ENCODE peak calls at places on chromosomes 12 and 14, in six cellular contexts. L is IMR-90, U is trophoblast cell, N is H1, O is neuronal stem cell, M is mesenchymal stem cell. K is an unnamed sample.

GRCh38 chr14:61569308-61569707 is 126.0 kb upstream of the HIF1A start:
- DNase-seq in L (no peak), U (no peak), N (no peak), O (no peak), M (no peak), K (no peak)

GRCh38 chr12:27493260-27493935 is 30.6 kb upstream of the PPFIBP1 start:
- DNase-seq in L (peak; percentile 2), U (peak; percentile 20), N (no peak), O (no peak), M (peak; percentile 5), K (peak; percentile 57)

GRCh38 chr14:95468416-95469133 is 47.9 kb downstream of the SYNE3 start:
- DNase-seq in L (no peak), U (peak; percentile 92), N (no peak), O (no peak), M (no peak), K (no peak)

GRCh38 chr14:60812987-60813386 is 78.4 kb downstream of the MNAT1 start:
- DNase-seq in L (no peak), U (no peak), N (no peak), O (no peak), M (no peak), K (no peak)

GRCh38 chr14:102278631-102278935 is 26.4 kb downstream of the MOK start:
- DNase-seq in L (no peak), U (no peak), N (no peak), O (no peak), M (no peak), K (no peak)

GRCh38 chr12:106245767-106246166 is 2.1 kb downstream of the CKAP4 start:
- DNase-seq in L (peak; percentile 54), U (peak; percentile 79), N (no peak), O (no peak), M (peak; percentile 77), K (peak; percentile 31)

GRCh38 chr14:105364100-105364708 is 34.1 kb upstream of the TEX22 start:
- DNase-seq in L (peak; percentile 72), U (no peak), N (no peak), O (no peak), M (no peak), K (no peak)

GRCh38 chr12:100986595-100987547 is 192.3 kb downstream of the ANO4 start:
- DNase-seq in L (peak; percentile 63), U (no peak), N (no peak), O (no peak), M (peak; percentile 37), K (peak; percentile 66)

GRCh38 chr12:132812631-132813305 is 15.9 kb downstream of the GOLGA3 start:
- DNase-seq in L (peak; percentile 81), U (no peak), N (no peak), O (no peak), M (peak; percentile 92), K (no peak)

GRCh38 chr14:60510254-60510975 is 1.5 kb downstream of the SIX6 start:
- DNase-seq in L (no peak), U (no peak), N (no peak), O (peak; percentile 8), M (no peak), K (peak; percentile 32)

GRCh38 chr12:100672075-100672592 is 98.7 kb downstream of the GAS2L3 start:
- DNase-seq in L (no peak), U (no peak), N (no peak), O (no peak), M (peak; percentile 16), K (peak; percentile 75)

GRCh38 chr12:89085421-89085820 is 266.9 kb downstream of the DUSP6 start:
- DNase-seq in L (no peak), U (no peak), N (no peak), O (no peak), M (no peak), K (peak; percentile 29)

GRCh38 chr12:88006351-88006750 is 22.9 kb downstream of the C12orf50 start:
- DNase-seq in L (no peak), U (no peak), N (no peak), O (no peak), M (no peak), K (no peak)

GRCh38 chr14:36818794-36819384 is 157.2 kb downstream of the PAX9 start:
- DNase-seq in L (no peak), U (peak; percentile 9), N (no peak), O (peak; percentile 37), M (peak; percentile 10), K (peak; percentile 42)

GRCh38 chr14:104246401-104247335 is 108.3 kb downstream of the KIF26A start:
- DNase-seq in L (no peak), U (no peak), N (no peak), O (no peak), M (no peak), K (no peak)

GRCh38 chr14:68444449-68445168 is 348.3 kb downstream of the ZFP36L1 start:
- DNase-seq in L (peak; percentile 46), U (no peak), N (no peak), O (no peak), M (peak; percentile 33), K (no peak)

GRCh38 chr14:63182967-63183366 is 21.3 kb upstream of the RHOJ start:
- DNase-seq in L (no peak), U (no peak), N (no peak), O (no peak), M (no peak), K (no peak)

GRCh38 chr12:120554658-120555057 is 20.5 kb downstream of the RNF10 start:
- DNase-seq in L (no peak), U (no peak), N (no peak), O (no peak), M (no peak), K (no peak)

GRCh38 chr14:54567634-54568561 is 970 bp downstream of the SAMD4A start:
- DNase-seq in L (no peak), U (peak; percentile 64), N (no peak), O (peak; percentile 44), M (peak; percentile 70), K (peak; percentile 79)

GRCh38 chr12:10031771-10032175 is 1.3 kb downstream of the CLEC9A start:
- DNase-seq in L (peak; percentile 87), U (peak; percentile 93), N (peak; percentile 25), O (no peak), M (peak; percentile 86), K (peak; percentile 83)

GRCh38 chr12:82525616-82526015 is 161.1 kb upstream of the TMTC2 start:
- DNase-seq in L (no peak), U (no peak), N (no peak), O (no peak), M (no peak), K (no peak)

GRCh38 chr12:52254965-52255751 is 19.3 kb upstream of the KRT86 start:
- DNase-seq in L (no peak), U (no peak), N (no peak), O (no peak), M (no peak), K (no peak)

GRCh38 chr14:59020382-59020781 is 168.1 kb upstream of the DAAM1 start:
- DNase-seq in L (peak; percentile 46), U (peak; percentile 30), N (no peak), O (no peak), M (peak; percentile 42), K (peak; percentile 36)

GRCh38 chr14:55336161-55336560 is 64.9 kb downstream of the FBXO34 start:
- DNase-seq in L (no peak), U (no peak), N (no peak), O (no peak), M (no peak), K (no peak)

GRCh38 chr14:69473271-69473670 is 11.3 kb upstream of the PLEKHD1 start:
- DNase-seq in L (no peak), U (peak; percentile 48), N (no peak), O (no peak), M (no peak), K (no peak)

GRCh38 chr12:42704340-42704739 is 114.8 kb upstream of the PRICKLE1 start:
- DNase-seq in L (no peak), U (no peak), N (no peak), O (no peak), M (no peak), K (no peak)

GRCh38 chr14:73696466-73697390 is 17.5 kb downstream of the PNMA1 start:
- DNase-seq in L (peak; percentile 84), U (no peak), N (no peak), O (no peak), M (peak; percentile 57), K (no peak)

GRCh38 chr14:28765169-28765906 is 1.2 kb upstream of the FOXG1 start:
- DNase-seq in L (no peak), U (no peak), N (no peak), O (no peak), M (no peak), K (peak; percentile 44)
- H3K4me3 ChIP-seq in L (no peak overlapping the region), U (no peak overlapping the region), N (peak overlapping the region; percentile 57), O (peak overlapping the region; percentile 84), M (peak overlapping the region; percentile 51), K (peak overlapping the region; percentile 8)

DNA sequence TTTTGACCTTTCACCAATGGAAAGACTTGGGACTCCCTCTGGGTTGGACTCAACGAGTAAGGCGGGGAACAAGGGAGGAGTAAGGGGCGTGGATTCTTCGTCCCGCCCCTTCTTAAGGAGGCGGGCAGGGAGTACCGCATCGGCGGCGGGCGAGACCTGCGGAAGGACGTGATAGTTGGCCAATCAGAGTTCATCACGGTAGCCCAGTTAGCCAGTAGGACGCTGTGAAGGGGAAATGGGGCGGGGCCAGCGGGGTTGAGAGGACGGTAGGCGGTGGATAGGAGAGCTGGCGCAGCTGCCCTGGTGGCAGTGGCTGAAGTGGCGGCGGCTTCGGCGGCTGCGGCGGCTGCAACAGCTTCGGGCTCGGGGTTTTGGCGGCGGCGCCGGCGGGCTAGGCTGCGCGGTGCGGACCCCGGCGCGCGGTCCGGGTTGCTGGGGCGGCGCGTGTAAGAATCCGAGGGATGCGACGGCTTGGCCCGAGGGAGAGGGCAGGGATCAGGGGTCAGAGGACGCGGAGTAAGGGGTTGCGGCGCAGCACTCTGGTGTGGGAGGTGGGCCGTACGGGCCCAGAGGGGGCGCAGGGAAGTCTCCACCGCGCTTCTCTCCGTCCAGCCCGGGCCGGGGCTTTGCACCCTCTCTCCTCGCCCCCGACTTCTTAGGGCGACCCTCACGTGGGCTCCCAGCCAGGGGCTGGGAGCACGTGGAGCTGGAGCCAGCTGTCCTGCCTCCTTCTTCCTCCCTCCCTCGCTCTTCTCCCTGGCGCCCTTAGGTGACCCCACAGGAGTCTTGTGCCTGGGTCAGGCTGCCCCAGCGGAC is at the start of gene TPCN1:
- DNase-seq in L (peak; percentile 100), U (peak; percentile 100), N (peak; percentile 100), O (peak; percentile 100), M (peak; percentile 100), K (peak; percentile 100)
- H3K18ac ChIP-seq in L (peak within 1 kb of the TSS; percentile 72), U (peak within 1 kb of the TSS; percentile 71), N (peak within 1 kb of the TSS; percentile 60), O (peak within 1 kb of the TSS; percentile 97), M (peak within 1 kb of the TSS; percentile 97), K (no peak within 1 kb of the TSS)

DNA sequence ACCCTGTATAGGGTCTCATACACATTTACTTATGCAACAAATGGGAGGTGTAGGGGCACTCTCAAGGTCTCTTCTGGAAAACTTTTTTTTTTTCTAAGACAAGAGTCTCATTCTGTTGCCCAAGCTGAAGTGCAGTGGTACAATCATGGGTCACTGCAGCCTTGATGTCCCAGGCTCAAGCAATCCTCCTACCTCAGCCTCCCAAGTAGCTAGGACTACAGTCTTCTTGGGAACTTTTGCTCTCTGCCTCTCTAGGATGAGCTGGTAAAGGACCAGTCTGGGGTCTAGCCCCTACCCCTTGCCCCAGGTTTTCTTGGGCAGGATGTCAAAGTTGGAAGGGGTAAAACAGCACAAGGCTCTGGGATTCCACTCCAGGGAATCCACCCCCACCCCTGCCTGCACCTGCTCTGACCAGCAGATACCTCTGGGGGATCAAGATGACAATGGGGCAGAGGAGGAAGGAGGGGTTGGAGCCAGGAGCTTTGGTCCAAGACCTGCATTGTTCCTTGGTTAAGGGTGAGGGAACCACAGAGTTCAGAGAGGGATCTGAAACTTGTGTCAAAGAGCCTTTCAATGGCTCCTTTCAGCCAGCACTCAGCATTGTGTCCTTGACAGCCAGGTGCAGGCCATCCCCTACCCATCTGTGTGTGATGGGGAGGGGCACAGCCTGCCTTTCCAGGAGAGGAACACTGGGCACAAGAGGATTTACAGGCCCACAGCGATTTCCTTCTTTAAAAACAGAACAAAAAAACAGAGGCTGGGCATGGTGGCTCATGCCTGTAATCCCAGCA is 12.2 kb downstream of the CTDSP2 start:
- DNase-seq in L (no peak), U (no peak), N (no peak), O (no peak), M (no peak), K (no peak)
- H3K4me3 ChIP-seq in L (no peak overlapping the region), U (no peak overlapping the region), N (no peak overlapping the region), O (no peak overlapping the region), M (no peak overlapping the region), K (no peak overlapping the region)

GRCh38 chr14:26377150-26377549 is 220.7 kb downstream of the NOVA1 start:
- DNase-seq in L (no peak), U (no peak), N (no peak), O (no peak), M (no peak), K (peak; percentile 68)
- H3K18ac ChIP-seq in L (no peak overlapping the region), U (no peak overlapping the region), N (no peak overlapping the region), O (no peak overlapping the region), M (no peak overlapping the region), K (no peak overlapping the region)